ENCODE peak calls at places on chromosomes 16 and 17, in four cellular contexts. R is effector memory CD4-positive, alpha-beta T cell; I is fibroblast of the aortic adventitia; X is fibroblast of lung. M is an unnamed sample.
A peak's percentile ranks its signal among the peaks of the same experiment; 100 is the strongest.

GRCh38 chr17:32227910-32228309 is 37.7 kb upstream of the RHBDL3 start:
- DNase-seq in R (no peak), I (no peak), X (no peak), M (no peak)

GRCh38 chr17:64974750-64975317 is 55.6 kb upstream of the LRRC37A3 start:
- DNase-seq in R (no peak), I (no peak), X (no peak), M (no peak)

GRCh38 chr16:70529051-70529777 is 5.6 kb downstream of the SF3B3 start:
- DNase-seq in R (no peak), I (peak; percentile 84), X (peak; percentile 64), M (no peak)

GRCh38 chr16:86942469-86943175 is 364.3 kb downstream of the FOXL1 start:
- DNase-seq in R (no peak), I (no peak), X (peak; percentile 98), M (no peak)

GRCh38 chr16:81451753-81452680 is 7.4 kb downstream of the CMIP start:
- DNase-seq in R (no peak), I (no peak), X (no peak), M (peak; percentile 56)

GRCh38 chr17:290121-290521 is 62.5 kb downstream of the RPH3AL start:
- DNase-seq in R (no peak), I (no peak), X (no peak), M (peak; percentile 34)

GRCh38 chr17:30921544-30922196 is at the start of gene ADAP2:
- DNase-seq in R (no peak), I (no peak), X (peak; percentile 22), M (peak; percentile 85)

GRCh38 chr17:81684442-81684911 is 666 bp downstream of the HGS start:
- DNase-seq in R (no peak), I (peak; percentile 81), X (no peak), M (no peak)

GRCh38 chr17:73541111-73541510 is 103.1 kb downstream of the SDK2 start:
- DNase-seq in R (no peak), I (no peak), X (no peak), M (no peak)

GRCh38 chr16:1715220-1715619 is 9.2 kb downstream of the MAPK8IP3 start:
- DNase-seq in R (no peak), I (no peak), X (no peak), M (no peak)

GRCh38 chr17:2337811-2338657 is 733 bp downstream of the SGSM2 start:
- DNase-seq in R (peak; percentile 58), I (peak; percentile 31), X (peak; percentile 60), M (peak; percentile 87)

GRCh38 chr17:4643676-4644075 is 2.2 kb upstream of the ALOX15 start:
- DNase-seq in R (no peak), I (no peak), X (no peak), M (no peak)

GRCh38 chr17:11948791-11949190 is 48.5 kb downstream of the ZNF18 start:
- DNase-seq in R (no peak), I (peak; percentile 91), X (peak; percentile 89), M (no peak)

GRCh38 chr17:48328457-48328856 is 101.6 kb downstream of the SKAP1 start:
- DNase-seq in R (no peak), I (no peak), X (no peak), M (no peak)

DNA sequence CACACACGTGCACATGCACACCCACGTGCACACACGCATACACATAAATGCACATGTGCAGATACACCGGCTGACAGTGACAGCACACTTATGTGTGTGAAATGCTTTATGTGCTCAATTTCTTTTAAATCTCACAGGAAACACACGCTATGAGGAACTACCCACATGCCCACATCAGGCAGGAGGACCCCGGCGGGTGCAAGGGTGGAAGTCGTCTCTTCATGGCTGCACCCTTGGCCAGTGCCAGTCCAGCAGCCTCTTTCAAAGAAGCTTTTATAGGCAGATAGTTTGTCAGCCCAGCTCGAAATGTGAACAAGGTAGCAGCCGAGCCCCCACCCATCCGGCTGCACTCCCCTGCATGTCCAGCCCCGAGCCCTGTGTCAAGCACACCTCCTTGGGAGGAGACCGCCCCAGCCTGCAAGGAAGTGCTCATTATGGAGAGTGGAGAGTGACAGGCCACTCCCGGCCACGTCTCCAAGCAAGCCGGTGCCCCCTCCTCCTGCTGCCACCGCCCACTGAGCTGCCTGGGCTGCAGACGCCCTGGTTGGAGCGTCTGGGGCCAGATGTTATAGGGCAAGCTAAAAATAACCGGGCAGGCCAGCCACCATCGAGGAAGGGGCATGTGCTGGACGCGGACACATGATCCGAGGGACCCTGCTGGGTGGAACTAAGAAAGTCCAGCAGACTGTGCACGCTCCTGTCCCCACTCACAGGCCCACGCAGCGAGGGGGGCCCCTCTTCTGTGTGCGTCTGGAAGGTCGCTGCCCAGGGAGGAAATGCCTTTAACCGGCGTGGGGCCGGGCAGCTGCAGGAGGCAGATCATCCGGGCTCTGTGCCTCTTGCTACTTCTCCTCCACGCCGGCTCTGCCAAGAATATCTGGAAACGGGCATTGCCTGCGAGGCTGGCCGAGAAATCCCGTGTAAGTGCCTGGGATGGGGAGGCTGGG is at the start of gene WFDC1:
- DNase-seq in R (no peak), I (peak; percentile 13), X (no peak), M (no peak)
- H3K4me3 ChIP-seq in R (no peak within 1 kb of the TSS), I (peak within 1 kb of the TSS; percentile 13), X (no peak within 1 kb of the TSS), M (no peak within 1 kb of the TSS)

GRCh38 chr17:83110755-83111154 is 31.3 kb downstream of the METRNL start:
- DNase-seq in R (no peak), I (peak; percentile 64), X (no peak), M (no peak)
- H3K4me3 ChIP-seq in R (no peak overlapping the region), I (peak overlapping the region; percentile 33), X (peak overlapping the region; percentile 5), M (no peak overlapping the region)

DNA sequence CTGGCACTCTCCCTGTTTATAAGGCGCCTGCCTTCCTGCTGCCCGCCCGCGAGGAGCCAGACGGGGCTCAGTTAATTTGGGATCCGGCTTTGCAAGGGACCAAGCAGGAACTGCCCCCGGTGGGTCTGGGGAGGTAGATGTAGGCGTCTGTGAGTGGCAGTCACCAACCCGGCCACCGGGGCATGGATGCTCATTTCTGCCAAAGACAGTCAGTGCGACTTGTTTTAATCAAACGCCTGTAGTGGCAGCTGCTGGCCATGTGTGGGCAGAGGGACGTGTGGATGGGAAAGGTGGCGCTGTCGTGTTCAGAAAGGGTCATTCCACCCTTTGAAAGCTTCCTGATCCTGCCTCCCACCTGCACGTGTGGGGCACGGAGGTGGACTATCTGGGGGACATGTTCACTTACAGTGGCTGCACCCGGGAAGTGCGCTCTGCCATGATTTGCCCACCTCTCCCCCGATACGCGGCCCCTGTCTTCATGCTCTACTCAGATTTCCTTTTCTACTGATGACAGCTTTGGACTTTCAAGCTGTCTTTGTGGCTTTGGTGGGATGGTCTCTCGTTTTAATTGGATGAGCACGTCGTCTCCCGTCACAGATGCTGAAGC is 60.3 kb upstream of the CIBAR2 start:
- DNase-seq in R (no peak), I (no peak), X (peak; percentile 41), M (no peak)
- H3K4me3 ChIP-seq in R (no peak overlapping the region), I (peak overlapping the region; percentile 55), X (peak overlapping the region; percentile 59), M (no peak overlapping the region)

GRCh38 chr17:50468120-50469004 is at the start of gene CHAD:
- DNase-seq in R (no peak), I (no peak), X (peak; percentile 31), M (peak; percentile 62)
- H3K4me3 ChIP-seq in R (peak within 1 kb of the TSS; percentile 29), I (peak within 1 kb of the TSS; percentile 9), X (no peak within 1 kb of the TSS), M (peak within 1 kb of the TSS; percentile 7)

GRCh38 chr17:28509784-28510183 is 3.6 kb downstream of the FOXN1 start:
- DNase-seq in R (no peak), I (no peak), X (no peak), M (no peak)

GRCh38 chr17:28506763-28507487 is 777 bp downstream of the FOXN1 start:
- DNase-seq in R (no peak), I (no peak), X (no peak), M (no peak)

GRCh38 chr17:28505986-28506665 is at the start of gene FOXN1:
- DNase-seq in R (no peak), I (no peak), X (no peak), M (no peak)

GRCh38 chr17:28508325-28508724 is 2.2 kb downstream of the FOXN1 start:
- DNase-seq in R (no peak), I (no peak), X (no peak), M (no peak)

GRCh38 chr17:28507567-28508195 is 1.5 kb downstream of the FOXN1 start:
- DNase-seq in R (no peak), I (no peak), X (no peak), M (no peak)
- H3K4me3 ChIP-seq in R (no peak overlapping the region), I (no peak overlapping the region), X (no peak overlapping the region), M (no peak overlapping the region)

GRCh38 chr17:63705657-63706056 is 5.7 kb upstream of the LIMD2 start:
- DNase-seq in R (no peak), I (no peak), X (no peak), M (no peak)
- H3K4me3 ChIP-seq in R (no peak overlapping the region), I (no peak overlapping the region), X (no peak overlapping the region), M (no peak overlapping the region)

GRCh38 chr16:35552763-35553162 is 2093.4 kb downstream of the TP53TG3F start:
- DNase-seq in R (no peak), I (no peak), X (no peak), M (no peak)
- H3K4me3 ChIP-seq in R (no peak overlapping the region), I (no peak overlapping the region), X (no peak overlapping the region), M (no peak overlapping the region)